ENCODE peak calls at places on chromosomes 7 and 10, in ten cellular contexts. M is CD8-positive, alpha-beta T cell; H is spleen; Y is PC-9; R is MM.1S; T is cardiac fibroblast; D is cardiac muscle cell; Q is GM06990; O is fibroblast of mammary gland; S is CD4-positive, alpha-beta T cell. L is an unnamed sample.

GRCh38 chr10:33559105-33559504 is 224.6 kb upstream of the NRP1 start:
- DNase-seq in R (no peak), T (peak; percentile 83), M (no peak), Q (peak; percentile 24), O (peak; percentile 96), Y (peak; percentile 52), S (no peak), H (no peak), D (no peak), L (no peak)

GRCh38 chr7:35975851-35976454 is 175.1 kb downstream of the SEPTIN7 start:
- DNase-seq in D (peak; percentile 86), Q (no peak), H (no peak), M (peak; percentile 50), Y (peak; percentile 65), O (peak; percentile 79), S (peak; percentile 17), T (peak; percentile 89), R (peak; percentile 81), L (no peak)

GRCh38 chr10:47325303-47326291 is 3.3 kb downstream of the GDF2 start:
- DNase-seq in H (no peak), T (no peak), Q (no peak), M (no peak), O (no peak), Y (no peak), S (no peak), D (no peak), R (no peak), L (no peak)

GRCh38 chr7:83799333-83799732 is 150.4 kb upstream of the SEMA3E start:
- DNase-seq in M (no peak), T (no peak), Y (no peak), R (no peak), Q (no peak), D (no peak), S (no peak), H (no peak), O (no peak), L (no peak)

GRCh38 chr10:47349516-47349915 is 1.4 kb downstream of the RBP3 start:
- DNase-seq in T (no peak), M (no peak), Q (no peak), O (no peak), D (no peak), R (no peak), S (no peak), Y (no peak), H (no peak), L (no peak)

GRCh38 chr10:127832456-127832855 is 60.3 kb downstream of the CLRN3 start:
- DNase-seq in R (peak; percentile 24), D (no peak), H (no peak), O (no peak), Q (no peak), T (peak; percentile 1), S (no peak), M (no peak), Y (no peak), L (no peak)

GRCh38 chr10:110311357-110311949 is 6.7 kb upstream of the SMNDC1 start:
- DNase-seq in Y (peak; percentile 47), S (peak; percentile 16), R (peak; percentile 72), O (peak; percentile 80), H (no peak), D (peak; percentile 79), Q (no peak), M (peak; percentile 22), T (peak; percentile 74), L (no peak)

GRCh38 chr7:121744319-121744718 is 128.6 kb upstream of the PTPRZ1 start:
- DNase-seq in S (no peak), Y (no peak), R (peak; percentile 78), D (no peak), T (no peak), H (no peak), Q (no peak), M (no peak), O (no peak), L (no peak)

GRCh38 chr7:130732980-130733865 is 784 bp downstream of the KLF14 start:
- DNase-seq in H (peak; percentile 90), R (peak; percentile 53), S (peak; percentile 21), M (peak; percentile 19), O (peak; percentile 10), Y (no peak), T (no peak), Q (peak; percentile 54), D (peak; percentile 19), L (peak; percentile 43)

GRCh38 chr7:118080947-118081346 is 103.0 kb upstream of the LSM8 start:
- DNase-seq in Q (peak; percentile 6), S (no peak), T (peak; percentile 1), O (peak; percentile 86), D (no peak), M (no peak), Y (peak; percentile 34), R (peak; percentile 23), H (no peak), L (peak; percentile 20)

GRCh38 chr7:2724453-2725177 is 36.6 kb downstream of the AMZ1 start:
- DNase-seq in T (no peak), H (peak; percentile 54), Q (no peak), O (no peak), S (no peak), R (no peak), D (no peak), Y (no peak), M (no peak), L (no peak)

GRCh38 chr10:131792011-131792651 is 108.7 kb upstream of the PPP2R2D start:
- DNase-seq in O (no peak), Q (no peak), M (no peak), H (no peak), D (no peak), Y (no peak), T (no peak), S (no peak), R (no peak), L (no peak)

GRCh38 chr7:138663741-138664710 is 37.1 kb downstream of the SVOPL start:
- DNase-seq in Q (no peak), O (no peak), T (peak; percentile 19), R (no peak), D (peak; percentile 51), S (no peak), M (no peak), H (no peak), Y (peak; percentile 90), L (no peak)

GRCh38 chr10:119103687-119104652 is at the start of gene DENND10:
- DNase-seq in Y (no peak), D (peak; percentile 91), O (peak; percentile 68), Q (peak; percentile 85), T (peak; percentile 91), R (peak; percentile 78), M (peak; percentile 79), S (peak; percentile 71), H (peak; percentile 96), L (peak; percentile 69)

GRCh38 chr7:107939472-107940145 is 48.6 kb downstream of the DLD start:
- DNase-seq in H (no peak), D (no peak), M (no peak), Q (no peak), S (no peak), O (peak; percentile 94), T (peak; percentile 90), Y (no peak), R (no peak), L (no peak)

GRCh38 chr10:14975672-14976273 is 16.6 kb downstream of the MEIG1 start:
- DNase-seq in T (no peak), M (no peak), R (no peak), H (no peak), O (peak; percentile 6), S (no peak), Q (no peak), D (no peak), Y (peak; percentile 38), L (no peak)
- TF ChIP-seq CTCF in T (peak; percentile 14), M (no peak), R (peak; percentile 40), H (no peak), O (peak; percentile 35), S (no peak), Q (peak; percentile 34), D (peak; percentile 11), Y (peak; percentile 56), L (no peak)

GRCh38 chr7:149664666-149665065 is 108.7 kb downstream of the ZNF467 start:
- DNase-seq in H (no peak), S (no peak), Y (no peak), R (no peak), T (no peak), M (no peak), D (no peak), O (no peak), Q (no peak), L (no peak)

GRCh38 chr7:149664176-149664575 is 109.2 kb downstream of the ZNF467 start:
- DNase-seq in Y (no peak), O (no peak), R (no peak), T (no peak), H (no peak), S (no peak), M (no peak), Q (no peak), D (no peak), L (no peak)

GRCh38 chr7:149666360-149666905 is 107.0 kb downstream of the ZNF467 start:
- DNase-seq in O (no peak), Q (no peak), S (no peak), R (no peak), T (no peak), H (no peak), M (no peak), D (no peak), Y (peak; percentile 54), L (no peak)

GRCh38 chr7:149662591-149663095 is 110.7 kb downstream of the ZNF467 start:
- DNase-seq in M (peak; percentile 59), O (peak; percentile 72), R (peak; percentile 85), Y (peak; percentile 67), D (peak; percentile 77), S (peak; percentile 51), Q (peak; percentile 29), T (peak; percentile 75), H (peak; percentile 83), L (peak; percentile 25)
- TF ChIP-seq CTCF in M (no peak), O (peak; percentile 75), R (peak; percentile 90), Y (peak; percentile 85), D (peak; percentile 72), S (peak; percentile 38), Q (peak; percentile 76), T (peak; percentile 64), H (no peak), L (no peak)

GRCh38 chr7:55191926-55192692 is 173.0 kb upstream of the LANCL2 start:
- DNase-seq in O (no peak), T (peak; percentile 11), M (no peak), D (no peak), R (no peak), H (no peak), Q (no peak), S (no peak), Y (no peak), L (no peak)
- TF ChIP-seq CTCF in O (no peak), T (peak; percentile 16), M (no peak), D (peak; percentile 23), R (no peak), H (no peak), Q (no peak), S (no peak), Y (no peak), L (no peak)

GRCh38 chr7:149007615-149008014 is 20.7 kb downstream of the PDIA4 start:
- DNase-seq in D (no peak), O (no peak), T (peak; percentile 4), H (peak; percentile 60), M (no peak), Y (no peak), R (no peak), S (no peak), Q (no peak), L (no peak)
- TF ChIP-seq CTCF in D (peak; percentile 19), O (peak; percentile 16), T (peak; percentile 9), H (no peak), M (no peak), Y (peak; percentile 43), R (peak; percentile 5), S (peak; percentile 18), Q (peak; percentile 8), L (no peak)

L was measured in activated B cell treated with CpG ODN at 0.5 μM for 24 hours.